ENCODE peak calls at places on chromosomes 2 and 18, in seven cellular contexts. F, Q, B, L, U, Z and W are unnamed samples.

GRCh38 chr2:67311536-67311935 is 85.6 kb upstream of the ETAA1 start:
- DNase-seq in U (peak), L (no peak), F (no peak), Z (no peak), Q (peak), B (no peak), W (no peak)

GRCh38 chr2:152594792-152595191 is 122.5 kb downstream of the PRPF40A start:
- DNase-seq in F (no peak), U (no peak), Z (no peak), L (no peak), B (no peak), Q (no peak), W (no peak)

GRCh38 chr2:68548396-68548795 is 81.0 kb downstream of the APLF start:
- DNase-seq in F (no peak), U (no peak), Z (no peak), Q (peak), B (no peak), L (no peak), W (no peak)

GRCh38 chr2:201930043-201930442 is 103.6 kb upstream of the FZD7 start:
- DNase-seq in Q (no peak), F (no peak), U (no peak), L (no peak), Z (no peak), B (no peak), W (no peak)

GRCh38 chr2:112493048-112493447 is 11.1 kb downstream of the TTL start:
- DNase-seq in F (no peak), Q (no peak), L (no peak), U (no peak), Z (no peak), B (no peak), W (no peak)

GRCh38 chr18:44513233-44513632 is 167.5 kb upstream of the SETBP1 start:
- DNase-seq in F (no peak), L (no peak), Q (no peak), B (no peak), Z (no peak), U (no peak), W (no peak)

GRCh38 chr2:115168457-115168856 is 726.0 kb downstream of the DPP10 start:
- DNase-seq in U (no peak), Z (no peak), L (no peak), B (no peak), F (no peak), Q (no peak), W (no peak)

GRCh38 chr2:45910473-45911060 is 259.1 kb downstream of the PRKCE start:
- DNase-seq in Z (no peak), L (no peak), Q (peak), U (no peak), B (no peak), F (no peak), W (no peak)

GRCh38 chr18:54075681-54076080 is 148.8 kb downstream of the MBD2 start:
- DNase-seq in F (no peak), B (no peak), Q (peak), U (no peak), L (no peak), Z (no peak), W (no peak)

GRCh38 chr2:58428286-58428552 is 187.1 kb upstream of the FANCL start:
- DNase-seq in B (peak), L (peak), Q (peak), Z (no peak), U (no peak), F (no peak), W (peak)

GRCh38 chr2:217361491-217361890 is 501.6 kb upstream of the TNP1 start:
- DNase-seq in Q (no peak), B (no peak), F (no peak), L (no peak), U (no peak), Z (no peak), W (no peak)

GRCh38 chr2:229665158-229665557 is 49.2 kb downstream of the DNER start:
- DNase-seq in Z (no peak), L (no peak), B (no peak), U (no peak), F (no peak), Q (no peak), W (no peak)

GRCh38 chr2:58387701-58388100 is 146.6 kb upstream of the FANCL start:
- DNase-seq in Q (peak), B (no peak), L (no peak), Z (no peak), U (no peak), F (no peak), W (no peak)

GRCh38 chr18:54163458-54163857 is 61.0 kb downstream of the MBD2 start:
- DNase-seq in Z (no peak), B (no peak), Q (no peak), F (no peak), U (no peak), L (no peak), W (no peak)

GRCh38 chr18:59265246-59266018 is 7.8 kb downstream of the RAX start:
- DNase-seq in Q (no peak), B (no peak), L (no peak), Z (no peak), F (peak), U (no peak), W (peak)

GRCh38 chr2:214412679-214413078 is 1.8 kb downstream of the VWC2L start:
- DNase-seq in B (no peak), Q (no peak), Z (no peak), L (no peak), U (no peak), F (no peak), W (no peak)

GRCh38 chr2:180743412-180743811 is 237.0 kb upstream of the UBE2E3 start:
- DNase-seq in Q (no peak), L (no peak), Z (no peak), U (no peak), B (no peak), F (no peak), W (no peak)

GRCh38 chr2:188569441-188569840 is 277.8 kb downstream of the GULP1 start:
- DNase-seq in Q (no peak), F (no peak), L (no peak), U (no peak), Z (no peak), B (no peak), W (no peak)

GRCh38 chr2:71071681-71072398 is 3.4 kb downstream of the NAGK start:
- DNase-seq in U (no peak), B (no peak), L (no peak), Q (no peak), Z (no peak), F (no peak), W (no peak)

GRCh38 chr2:196702641-196703040 is 63.1 kb downstream of the CCDC150 start:
- DNase-seq in B (no peak), Z (no peak), U (peak), Q (peak), F (no peak), L (no peak), W (no peak)

GRCh38 chr2:218734190-218734975 is 23.7 kb downstream of the TTLL4 start:
- DNase-seq in F (no peak), Z (no peak), B (no peak), L (no peak), Q (no peak), U (no peak), W (no peak)

GRCh38 chr2:171811229-171811628 is 82.8 kb downstream of the SLC25A12 start:
- DNase-seq in B (no peak), L (no peak), U (peak), F (no peak), Z (peak), Q (peak), W (no peak)

GRCh38 chr18:46659484-46659883 is 2.5 kb upstream of the LOXHD1 start:
- DNase-seq in Q (no peak), B (no peak), Z (no peak), L (no peak), F (no peak), U (no peak), W (no peak)

GRCh38 chr2:187862715-187863114 is 308.5 kb upstream of the TFPI start:
- DNase-seq in Q (no peak), Z (no peak), U (no peak), B (no peak), L (no peak), F (no peak), W (no peak)

GRCh38 chr2:85250045-85250444 is 77.7 kb downstream of the TGOLN2 start:
- DNase-seq in Z (no peak), Q (no peak), F (no peak), U (no peak), B (no peak), L (no peak), W (no peak)

GRCh38 chr2:127193948-127194267 is 26.2 kb downstream of the CYP27C1 start:
- DNase-seq in U (no peak), Q (no peak), B (no peak), Z (no peak), L (no peak), F (no peak), W (no peak)

GRCh38 chr2:182047544-182047943 is 61.9 kb downstream of the PPP1R1C start:
- DNase-seq in Q (no peak), U (no peak), L (no peak), B (no peak), F (no peak), Z (no peak), W (no peak)

GRCh38 chr2:161981016-161981415 is 93.0 kb downstream of the DPP4 start:
- DNase-seq in L (no peak), Z (no peak), U (no peak), F (no peak), B (no peak), Q (no peak), W (no peak)

GRCh38 chr2:122703676-122704075 is 948.2 kb downstream of the TSN start:
- DNase-seq in F (no peak), U (no peak), L (no peak), Z (no peak), Q (no peak), B (no peak), W (no peak)

GRCh38 chr2:46339676-46340459 is 42.7 kb downstream of the EPAS1 start:
- DNase-seq in F (no peak), Z (no peak), L (no peak), B (no peak), U (no peak), Q (no peak), W (no peak)

GRCh38 chr18:34976084-34976483 is 65.1 kb upstream of the MAPRE2 start:
- DNase-seq in L (no peak), Q (no peak), F (no peak), B (no peak), Z (no peak), U (no peak), W (no peak)

GRCh38 chr2:29238497-29238896 is 123.3 kb downstream of the CLIP4 start:
- DNase-seq in Z (peak), B (no peak), U (no peak), L (no peak), Q (peak), F (peak), W (peak)

GRCh38 chr18:24561369-24561768 is 100.9 kb downstream of the HRH4 start:
- DNase-seq in B (no peak), L (no peak), Z (no peak), U (no peak), F (no peak), Q (no peak), W (no peak)

GRCh38 chr2:23294238-23294637 is 90.7 kb upstream of the KLHL29 start:
- DNase-seq in F (no peak), L (no peak), U (no peak), B (no peak), Q (no peak), Z (no peak), W (no peak)

GRCh38 chr2:162221064-162221463 is 22.2 kb downstream of the FAP start:
- DNase-seq in U (no peak), L (peak), Q (peak), Z (peak), B (peak), F (peak), W (peak)

GRCh38 chr2:33085646-33086045 is 138.9 kb downstream of the LTBP1 start:
- DNase-seq in B (no peak), F (no peak), U (no peak), Z (no peak), L (no peak), Q (no peak), W (no peak)

GRCh38 chr2:33084433-33084832 is 137.7 kb downstream of the LTBP1 start:
- DNase-seq in F (no peak), Z (no peak), L (no peak), B (no peak), Q (no peak), U (no peak), W (no peak)

GRCh38 chr2:33083671-33084387 is 137.1 kb downstream of the LTBP1 start:
- DNase-seq in Q (no peak), B (no peak), Z (no peak), U (no peak), F (no peak), L (no peak), W (no peak)

GRCh38 chr2:33090553-33091134 is 143.9 kb downstream of the LTBP1 start:
- DNase-seq in B (no peak), U (no peak), Z (no peak), L (no peak), F (no peak), Q (no peak), W (no peak)

GRCh38 chr2:33086400-33087015 is 139.8 kb downstream of the LTBP1 start:
- DNase-seq in Z (no peak), U (no peak), B (no peak), L (no peak), Q (no peak), F (no peak), W (no peak)
- TF ChIP-seq CTCF in Z (peak), U (no peak), B (no peak), L (peak), Q (peak), F (no peak), W (no peak)

DNA sequence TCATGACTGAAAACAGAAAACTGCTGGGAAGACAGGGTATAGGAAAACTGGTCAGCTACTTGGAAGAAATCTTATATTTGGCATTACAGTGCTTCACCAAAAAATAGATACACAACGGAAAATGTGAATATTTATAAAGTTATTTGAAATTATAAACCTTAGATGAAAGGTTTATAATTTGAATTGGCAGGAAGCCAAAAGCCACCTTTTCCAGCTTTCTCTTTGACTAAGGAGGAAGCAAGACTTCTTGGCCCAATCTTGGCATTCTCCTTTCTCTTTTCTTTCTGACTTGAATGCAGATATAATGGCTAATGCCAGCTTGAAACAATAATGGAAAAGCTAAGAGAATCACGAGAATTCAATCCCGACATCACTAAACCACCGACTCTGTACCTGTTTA is 196.5 kb upstream of the PIK3C3 start:
- DNase-seq in U (no peak), Q (no peak), B (no peak), F (no peak), Z (no peak), L (no peak), W (no peak)
- TF ChIP-seq CTCF in U (no peak), Q (no peak), B (no peak), F (no peak), Z (no peak), L (no peak), W (no peak)

DNA sequence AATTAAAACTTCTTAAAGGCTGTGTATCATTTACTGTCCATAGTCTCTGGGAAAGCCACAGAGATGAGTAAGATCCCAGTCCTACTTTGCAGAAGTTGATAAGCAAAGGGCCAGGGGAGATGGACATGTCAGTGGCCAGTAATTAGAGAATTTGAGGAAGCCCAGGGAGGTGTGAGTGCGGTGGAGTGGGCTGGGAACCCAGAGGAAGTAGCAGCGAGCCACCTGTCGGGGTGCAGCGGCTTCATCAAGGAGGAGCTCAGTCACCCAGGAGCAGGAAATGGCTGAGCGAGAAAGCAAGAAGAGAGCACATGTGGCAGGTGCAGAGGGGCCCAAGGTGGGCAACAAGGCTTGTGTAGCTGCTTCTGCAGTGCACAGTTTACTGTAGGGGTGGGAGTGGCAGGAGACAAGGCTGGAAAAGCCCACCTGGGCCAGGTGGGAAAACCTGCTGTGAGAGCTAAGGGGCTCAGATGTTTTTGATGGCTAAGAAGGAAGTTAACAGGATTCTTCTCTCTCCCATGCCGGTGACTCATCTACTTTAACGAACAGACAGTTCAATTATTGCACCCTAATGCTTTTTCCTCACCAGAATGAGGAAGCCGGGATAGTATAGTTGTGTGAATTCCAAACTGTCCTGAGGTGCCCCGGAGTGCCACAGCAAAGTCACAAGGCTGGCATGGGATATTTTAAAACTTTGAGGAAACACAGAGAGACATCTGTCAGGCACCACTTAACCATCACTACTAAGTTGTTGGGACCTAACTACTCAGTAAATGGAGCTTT is 34.8 kb upstream of the MGAT5 start:
- DNase-seq in U (no peak), L (peak), B (no peak), Q (no peak), Z (no peak), F (no peak), W (no peak)
- TF ChIP-seq CTCF in U (no peak), L (no peak), B (no peak), Q (no peak), Z (no peak), F (no peak), W (no peak)

GRCh38 chr2:241603686-241604085 is 33.3 kb downstream of the THAP4 start:
- DNase-seq in U (no peak), L (no peak), F (no peak), Z (no peak), Q (no peak), B (no peak), W (no peak)
- TF ChIP-seq CTCF in U (no peak), L (no peak), F (no peak), Z (no peak), Q (no peak), B (no peak), W (no peak)

DNA sequence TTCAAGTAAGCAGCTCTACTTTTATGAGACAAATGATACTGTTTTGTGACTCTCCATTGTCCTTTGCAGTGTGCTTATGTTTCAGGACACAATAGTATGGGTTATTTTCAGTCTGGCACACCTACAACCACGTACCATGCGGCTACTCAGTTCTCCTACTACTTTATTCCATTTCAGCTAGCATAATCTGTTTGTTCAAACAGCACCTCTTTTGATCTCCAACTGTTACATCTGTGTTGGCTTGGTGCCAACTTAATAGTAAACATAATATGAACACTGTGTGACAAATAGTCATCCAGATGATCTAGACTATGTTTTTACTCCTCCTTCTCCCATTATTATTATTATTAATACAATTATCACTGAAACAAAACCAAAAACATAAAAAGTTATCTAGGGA is 40.5 kb downstream of the MYO3B start:
- DNase-seq in B (no peak), U (no peak), Q (no peak), Z (no peak), L (no peak), F (no peak), W (no peak)
- TF ChIP-seq CTCF in B (no peak), U (no peak), Q (no peak), Z (no peak), L (no peak), F (no peak), W (no peak)

GRCh38 chr2:33420726-33421125 is 55.7 kb upstream of the RASGRP3 start:
- DNase-seq in F (no peak), Q (no peak), U (no peak), B (no peak), Z (no peak), L (no peak), W (no peak)

GRCh38 chr2:33417093-33417492 is 59.4 kb upstream of the RASGRP3 start:
- DNase-seq in Q (no peak), L (no peak), B (no peak), F (no peak), Z (no peak), U (no peak), W (peak)

GRCh38 chr2:33421820-33422219 is 54.6 kb upstream of the RASGRP3 start:
- DNase-seq in F (no peak), U (no peak), Z (no peak), B (no peak), Q (no peak), L (no peak), W (no peak)

GRCh38 chr2:33425156-33425555 is 51.3 kb upstream of the RASGRP3 start:
- DNase-seq in Q (no peak), F (no peak), B (no peak), L (no peak), Z (no peak), U (no peak), W (no peak)

GRCh38 chr2:33419548-33420255 is 56.7 kb upstream of the RASGRP3 start:
- DNase-seq in U (no peak), F (no peak), B (no peak), Z (no peak), L (no peak), Q (no peak), W (no peak)
- TF ChIP-seq CTCF in U (no peak), F (no peak), B (no peak), Z (no peak), L (no peak), Q (no peak), W (no peak)

GRCh38 chr2:11446733-11447248 is 19.2 kb downstream of the E2F6 start:
- DNase-seq in F (peak), Z (peak), B (peak), U (peak), L (no peak), Q (peak), W (peak)

GRCh38 chr2:11444737-11445136 is 21.2 kb downstream of the E2F6 start:
- DNase-seq in B (no peak), U (no peak), F (no peak), Z (no peak), Q (no peak), L (no peak), W (no peak)
- TF ChIP-seq CTCF in B (no peak), U (no peak), F (no peak), Z (no peak), Q (no peak), L (no peak), W (no peak)

GRCh38 chr2:132969371-132969985 is 299.5 kb upstream of the LYPD1 start:
- DNase-seq in F (no peak), Q (no peak), U (no peak), B (no peak), L (no peak), Z (no peak), W (no peak)
- TF ChIP-seq CTCF in F (no peak), Q (no peak), U (no peak), B (no peak), L (no peak), Z (no peak), W (no peak)